ENCODE peak calls at places on chromosomes 2 and 18, in six cellular contexts. U is HCT116, L is A549, R is HepG2, A is SK-N-SH, F is K562. K is an unnamed sample.
A peak's percentile ranks its signal among the peaks of the same experiment; 100 is the strongest.

GRCh38 chr2:119156105-119156890 is 2.3 kb downstream of the C1QL2 start:
- DNase-seq in U (no peak), L (no peak), R (no peak), A (peak; percentile 33), F (no peak), K (no peak)

GRCh38 chr18:58373486-58373885 is 255.4 kb downstream of the ALPK2 start:
- DNase-seq in U (no peak), L (no peak), R (no peak), A (no peak), F (no peak), K (no peak)

GRCh38 chr2:15750822-15751221 is 159.2 kb downstream of the DDX1 start:
- DNase-seq in U (no peak), L (no peak), R (no peak), A (no peak), F (no peak), K (no peak)

GRCh38 chr2:20135631-20136050 is 84.2 kb upstream of the LAPTM4A start:
- DNase-seq in U (peak; percentile 43), L (peak; percentile 75), R (peak; percentile 74), A (peak; percentile 89), F (peak; percentile 71), K (no peak)

GRCh38 chr2:217289153-217289908 is 429.5 kb upstream of the TNP1 start:
- DNase-seq in U (no peak), L (no peak), R (no peak), A (no peak), F (no peak), K (no peak)

GRCh38 chr18:9188359-9189231 is 52.0 kb downstream of the ANKRD12 start:
- DNase-seq in U (no peak), L (no peak), R (no peak), A (no peak), F (no peak), K (no peak)

GRCh38 chr2:157055660-157056199 is 201.8 kb upstream of the GALNT5 start:
- DNase-seq in U (peak; percentile 22), L (peak; percentile 48), R (peak; percentile 27), A (no peak), F (no peak), K (no peak)

GRCh38 chr18:30787410-30787809 is 255.1 kb downstream of the DSC3 start:
- DNase-seq in U (no peak), L (no peak), R (no peak), A (no peak), F (no peak), K (no peak)

GRCh38 chr2:145007673-145008263 is 487.8 kb upstream of the ZEB2 start:
- DNase-seq in U (no peak), L (peak; percentile 56), R (no peak), A (no peak), F (no peak), K (no peak)

GRCh38 chr2:122530812-122531211 is 775.4 kb downstream of the TSN start:
- DNase-seq in U (no peak), L (no peak), R (no peak), A (peak; percentile 76), F (no peak), K (peak; percentile 16)

GRCh38 chr2:232976176-232976575 is 36.9 kb downstream of the NGEF start:
- DNase-seq in U (no peak), L (no peak), R (no peak), A (no peak), F (no peak), K (no peak)

GRCh38 chr2:96891591-96892333 is 21.9 kb upstream of the SEMA4C start:
- DNase-seq in U (no peak), L (no peak), R (no peak), A (no peak), F (no peak), K (no peak)

GRCh38 chr2:45839388-45840251 is 188.1 kb downstream of the PRKCE start:
- DNase-seq in U (no peak), L (no peak), R (no peak), A (peak; percentile 63), F (no peak), K (no peak)

GRCh38 chr18:45783097-45784075 is 42.1 kb upstream of the SIGLEC15 start:
- DNase-seq in U (no peak), L (peak; percentile 30), R (no peak), A (no peak), F (no peak), K (no peak)

GRCh38 chr18:9779630-9780029 is 71.5 kb downstream of the RAB31 start:
- DNase-seq in U (no peak), L (peak; percentile 63), R (peak; percentile 57), A (no peak), F (no peak), K (no peak)

GRCh38 chr2:96091711-96092579 is 24.4 kb downstream of the ADRA2B start:
- DNase-seq in U (no peak), L (no peak), R (no peak), A (no peak), F (peak; percentile 47), K (no peak)

GRCh38 chr2:86603892-86604291 is 19.8 kb downstream of the RNF103 start:
- DNase-seq in U (no peak), L (no peak), R (no peak), A (no peak), F (no peak), K (no peak)

GRCh38 chr18:73283032-73283431 is 415.2 kb upstream of the NETO1 start:
- DNase-seq in U (no peak), L (no peak), R (no peak), A (no peak), F (no peak), K (no peak)

GRCh38 chr2:161131074-161131680 is 29.1 kb upstream of the TANK start:
- DNase-seq in U (no peak), L (no peak), R (no peak), A (no peak), F (no peak), K (no peak)
- TF ChIP-seq RAD21 in U (no peak), L (no peak), R (no peak), A (no peak), F (no peak), K (no peak)

GRCh38 chr2:179622635-179623034 is 238.8 kb downstream of the ZNF385B start:
- DNase-seq in U (no peak), L (no peak), R (no peak), A (no peak), F (no peak), K (no peak)
- TF ChIP-seq REST in U (no peak), L (no peak), R (no peak), A (no peak), F (no peak), K (no peak)

DNA sequence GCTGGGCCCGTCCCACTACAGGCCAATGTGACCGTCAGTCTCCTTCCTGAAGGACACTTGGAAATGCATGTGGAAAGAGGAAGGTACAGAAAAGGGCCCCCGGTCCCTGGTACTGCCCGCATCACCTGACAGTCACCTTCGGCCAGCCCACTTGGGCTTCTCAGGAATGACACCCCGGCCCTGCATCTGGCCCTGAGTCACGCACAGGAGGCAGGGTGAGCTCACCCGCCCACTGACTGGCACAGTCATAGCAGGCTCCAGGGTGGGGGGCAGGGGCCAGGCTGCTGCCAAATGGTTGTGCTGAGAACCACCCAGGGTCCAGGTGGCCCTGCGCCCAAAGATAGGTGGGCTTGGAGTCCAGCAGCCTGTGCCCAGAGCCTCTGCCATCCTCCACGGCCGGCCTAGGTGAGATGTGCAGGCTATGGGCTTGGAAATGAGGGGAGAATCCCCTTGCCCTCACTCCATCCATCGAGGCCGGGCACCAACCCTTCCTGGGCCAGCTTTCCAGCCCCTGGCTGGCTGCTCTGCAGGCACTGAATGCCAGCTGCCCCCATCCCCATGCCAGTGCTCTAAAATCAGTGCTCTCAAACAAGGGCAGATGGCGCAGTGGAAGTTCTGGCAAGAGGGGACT is 14.1 kb downstream of the EMX1 start:
- DNase-seq in U (no peak), L (no peak), R (no peak), A (no peak), F (no peak), K (no peak)
- TF ChIP-seq RAD21 in U (no peak), L (no peak), R (no peak), A (no peak), F (no peak), K (no peak)

GRCh38 chr2:228447266-228447915 is 265.9 kb upstream of the SPHKAP start:
- DNase-seq in U (no peak), L (no peak), R (no peak), A (no peak), F (no peak), K (no peak)
- TF ChIP-seq REST in U (no peak), L (no peak), R (no peak), A (no peak), F (no peak), K (no peak)

GRCh38 chr2:227706859-227707258 is 11.0 kb downstream of the SLC19A3 start:
- DNase-seq in U (no peak), L (no peak), R (peak; percentile 24), A (no peak), F (no peak), K (no peak)
- TF ChIP-seq RAD21 in U (no peak), L (no peak), R (no peak), A (no peak), F (no peak), K (no peak)

GRCh38 chr2:112714836-112715631 is 5.8 kb upstream of the NT5DC4 start:
- DNase-seq in U (peak; percentile 55), L (peak; percentile 64), R (no peak), A (no peak), F (no peak), K (no peak)
- TF ChIP-seq REST in U (no peak), L (no peak), R (no peak), A (no peak), F (no peak), K (no peak)

GRCh38 chr18:6571239-6571602 is 156.5 kb upstream of the L3MBTL4 start:
- DNase-seq in U (no peak), L (no peak), R (no peak), A (no peak), F (no peak), K (no peak)
- TF ChIP-seq RAD21 in U (no peak), L (no peak), R (no peak), A (no peak), F (no peak), K (no peak)

K was measured in GM12878.